ENCODE peak calls at places on chromosomes 1 and 21, in seven cellular contexts. P, O, Y, L, E, Q and T are unnamed samples.

GRCh38 chr1:151819951-151820623 is 11.5 kb downstream of the RORC start:
- DNase-seq in P (no peak), O (no peak), Y (peak), L (no peak), E (no peak), Q (no peak), T (no peak)

GRCh38 chr1:204405988-204406387 is 5.6 kb downstream of the PPP1R15B start:
- DNase-seq in P (no peak), O (no peak), Y (no peak), L (no peak), E (no peak), Q (no peak), T (no peak)

GRCh38 chr1:58652351-58653184 is 47.3 kb downstream of the MYSM1 start:
- DNase-seq in P (no peak), O (no peak), Y (peak), L (peak), E (peak), Q (peak), T (peak)

GRCh38 chr1:86419277-86419903 is 4.6 kb upstream of the CLCA2 start:
- DNase-seq in P (no peak), O (no peak), Y (no peak), L (no peak), E (peak), Q (no peak), T (peak)

GRCh38 chr1:47997289-47998200 is at the start of gene TRABD2B:
- DNase-seq in P (no peak), O (no peak), Y (peak), L (no peak), E (peak), Q (no peak), T (peak)

GRCh38 chr21:18384771-18385170 is 18.8 kb downstream of the TMPRSS15 start:
- DNase-seq in P (no peak), O (no peak), Y (no peak), L (no peak), E (no peak), Q (no peak), T (no peak)

GRCh38 chr21:32135401-32136363 is 143.2 kb downstream of the MIS18A start:
- DNase-seq in P (no peak), O (no peak), Y (no peak), L (peak), E (no peak), Q (no peak), T (no peak)

GRCh38 chr1:220370041-220370700 is 97.9 kb upstream of the RAB3GAP2 start:
- DNase-seq in P (peak), O (no peak), Y (no peak), L (peak), E (peak), Q (peak), T (peak)

GRCh38 chr1:209589863-209590262 is 6.3 kb downstream of the CAMK1G start:
- DNase-seq in P (no peak), O (no peak), Y (no peak), L (no peak), E (no peak), Q (no peak), T (no peak)

GRCh38 chr1:199522936-199523335 is 504.6 kb upstream of the NR5A2 start:
- DNase-seq in P (no peak), O (no peak), Y (no peak), L (no peak), E (no peak), Q (no peak), T (no peak)

GRCh38 chr1:230215049-230215448 is 148.0 kb downstream of the GALNT2 start:
- DNase-seq in P (no peak), O (no peak), Y (peak), L (no peak), E (peak), Q (no peak), T (peak)

GRCh38 chr1:202276920-202277319 is 64.8 kb downstream of the UBE2T start:
- DNase-seq in P (peak), O (no peak), Y (no peak), L (no peak), E (peak), Q (no peak), T (no peak)

GRCh38 chr1:94988356-94988755 is 61.4 kb upstream of the CNN3 start:
- DNase-seq in P (no peak), O (no peak), Y (no peak), L (no peak), E (no peak), Q (no peak), T (no peak)
- TF ChIP-seq CTCF in P (no peak), O (no peak), Y (no peak), L (no peak), E (no peak), Q (no peak), T (no peak)

DNA sequence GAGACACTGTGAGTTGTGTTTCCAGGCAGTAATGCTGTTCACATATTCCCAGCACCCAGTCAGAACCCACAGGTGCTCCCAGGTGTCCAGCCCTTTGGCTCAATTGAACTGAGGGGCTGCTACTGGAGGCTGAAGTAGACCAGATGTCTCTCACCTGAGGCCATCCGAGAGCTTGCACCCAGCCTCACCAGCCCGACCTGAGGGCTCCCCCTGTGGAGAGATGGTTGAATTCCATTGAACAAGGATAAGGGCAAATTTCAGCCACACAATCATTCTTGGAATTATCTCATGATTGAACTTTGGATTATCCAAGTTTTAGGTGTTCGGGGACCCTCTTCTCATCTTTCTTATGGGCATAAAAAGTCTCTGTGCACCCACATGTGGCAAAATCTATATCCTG is 52.1 kb downstream of the OBSCN start:
- DNase-seq in P (no peak), O (no peak), Y (no peak), L (no peak), E (no peak), Q (no peak), T (no peak)
- TF ChIP-seq CTCF in P (no peak), O (no peak), Y (no peak), L (no peak), E (peak), Q (peak), T (no peak)

DNA sequence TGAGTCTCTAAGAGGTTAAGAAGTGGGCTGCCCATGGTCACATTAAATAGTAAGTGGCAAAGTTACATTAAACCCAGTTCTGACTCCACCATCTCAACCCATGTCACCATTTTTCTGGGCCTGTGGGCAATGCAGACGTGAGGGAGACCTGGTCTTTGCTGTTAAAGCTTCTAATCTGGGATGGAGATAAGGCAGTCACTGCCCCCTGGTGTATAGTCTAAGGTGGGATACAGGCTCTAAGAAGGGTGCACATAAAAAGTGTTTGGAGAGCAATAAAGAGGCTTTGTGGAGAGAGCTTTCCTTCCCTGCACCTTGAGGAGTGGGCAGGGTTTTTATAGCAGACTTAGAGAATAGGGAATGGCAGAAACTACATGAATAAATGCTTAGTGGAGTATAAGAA is 141.3 kb downstream of the ROR1 start:
- DNase-seq in P (no peak), O (no peak), Y (no peak), L (no peak), E (peak), Q (no peak), T (no peak)
- TF ChIP-seq CTCF in P (peak), O (no peak), Y (no peak), L (peak), E (peak), Q (peak), T (no peak)

DNA sequence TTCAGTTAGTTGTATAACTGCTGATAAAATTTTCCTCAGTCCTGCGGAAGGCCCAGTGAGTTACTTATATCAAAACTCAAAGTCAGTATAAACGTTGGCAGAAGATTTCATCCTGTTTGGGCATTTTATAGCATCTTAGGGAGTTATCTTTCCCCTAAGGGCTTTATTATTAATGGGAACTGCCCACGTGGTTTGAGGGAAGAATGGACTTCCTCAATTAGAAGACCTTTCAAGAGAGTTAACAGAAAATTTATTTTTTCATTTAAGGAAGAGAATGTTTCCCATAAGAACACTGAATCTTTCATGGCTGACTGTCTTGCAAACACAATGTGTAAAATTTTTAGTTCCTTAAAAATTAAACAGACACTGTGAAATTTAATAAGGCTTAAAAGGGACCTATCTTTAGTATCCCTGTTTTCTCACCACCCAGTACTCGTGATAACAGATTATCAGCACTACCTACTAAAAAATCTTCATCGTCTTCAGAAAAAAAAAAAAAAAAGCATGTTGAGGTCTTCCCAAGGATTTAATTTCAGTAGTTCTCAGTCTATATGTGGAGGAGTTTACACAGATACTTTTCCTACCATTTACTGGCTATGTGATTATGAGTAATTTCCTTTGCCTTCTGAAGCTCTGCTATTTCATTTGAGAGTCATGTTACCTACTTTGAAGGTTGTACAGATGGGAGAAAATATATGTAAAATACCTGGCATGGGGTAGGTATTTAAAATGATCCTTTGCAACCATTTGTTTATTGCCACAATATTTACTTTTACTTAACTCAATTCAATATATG is 399.9 kb downstream of the NEGR1 start:
- DNase-seq in P (no peak), O (no peak), Y (no peak), L (no peak), E (no peak), Q (no peak), T (no peak)
- TF ChIP-seq CTCF in P (no peak), O (no peak), Y (no peak), L (no peak), E (no peak), Q (no peak), T (no peak)

DNA sequence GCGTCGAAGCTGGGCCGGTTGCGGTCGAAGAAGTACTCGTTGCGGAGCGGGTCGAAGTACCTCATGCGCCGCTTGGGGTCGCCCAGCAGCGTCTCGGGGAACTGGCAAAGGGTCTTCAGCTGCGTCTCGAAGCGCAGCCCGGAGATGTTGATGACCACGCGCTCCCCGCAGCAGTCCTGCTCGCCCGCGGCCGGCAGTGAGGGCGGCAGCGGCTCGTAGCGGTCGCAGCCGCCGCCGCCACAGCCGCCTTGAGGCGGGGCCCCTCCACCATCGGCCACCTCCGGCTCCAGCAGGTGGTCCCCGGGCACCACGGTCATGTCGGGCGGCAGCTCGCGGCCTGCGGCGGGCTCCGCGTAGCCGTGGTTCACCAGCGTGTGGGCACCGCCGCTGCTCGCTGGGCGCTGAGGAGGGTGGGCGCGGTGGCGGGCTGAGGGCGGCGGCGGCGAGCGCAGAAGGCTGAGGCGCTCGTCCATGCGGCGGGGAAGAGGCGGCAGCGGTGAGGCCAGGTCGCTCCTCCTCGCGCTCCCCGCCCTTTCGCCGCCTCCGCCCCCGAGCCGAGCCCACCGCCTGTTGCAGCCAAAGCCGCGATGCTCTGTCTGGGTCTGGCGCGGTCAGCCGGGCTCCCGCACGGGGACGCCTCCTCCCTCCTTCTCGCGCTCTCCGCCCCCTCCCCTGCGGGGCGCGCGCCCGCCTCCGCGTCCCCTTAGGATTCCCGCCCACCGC is at the start of gene KCNA3:
- DNase-seq in P (peak), O (no peak), Y (peak), L (no peak), E (no peak), Q (no peak), T (no peak)
- TF ChIP-seq CTCF in P (no peak), O (no peak), Y (no peak), L (no peak), E (no peak), Q (no peak), T (no peak)

DNA sequence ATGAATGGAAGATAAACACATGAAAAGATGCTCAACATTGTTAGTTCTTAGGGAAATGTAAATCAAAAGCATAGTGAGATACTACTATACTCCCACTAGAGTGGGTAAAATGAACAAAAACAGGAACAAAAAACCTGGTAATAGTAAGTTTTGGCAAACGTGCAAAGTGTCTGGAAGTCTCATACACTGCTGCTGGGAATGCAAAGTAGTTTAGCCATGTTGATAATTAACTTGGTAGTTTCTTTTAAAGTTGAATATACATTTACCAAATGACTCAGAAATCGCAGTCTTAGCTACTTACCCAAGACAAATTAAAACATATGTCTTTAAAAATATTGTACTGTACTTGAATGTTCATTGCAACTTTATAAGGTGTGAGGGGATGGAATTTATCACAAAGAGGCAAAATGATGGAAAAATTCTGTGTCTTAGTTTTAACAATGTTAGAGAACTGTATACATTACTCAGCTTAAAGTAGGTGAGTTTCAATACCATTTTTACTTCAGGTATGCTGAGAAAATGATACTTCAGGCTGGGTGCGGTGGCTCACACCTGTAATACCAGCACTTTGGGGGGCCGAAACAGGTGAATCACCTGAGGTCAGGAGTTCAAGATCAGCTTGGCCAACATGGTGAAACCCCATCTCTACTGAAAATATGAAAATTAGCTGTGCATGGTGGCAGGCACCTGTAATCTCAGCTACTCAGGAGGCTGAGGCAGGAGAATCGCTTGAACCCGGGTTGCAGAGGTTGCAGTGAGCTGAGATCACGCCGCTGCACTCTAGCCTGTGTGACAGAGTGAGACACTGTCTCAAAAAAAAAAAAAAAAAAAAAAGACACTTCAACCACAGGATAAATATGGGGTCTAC is 102.3 kb downstream of the PDE4B start:
- DNase-seq in P (no peak), O (no peak), Y (no peak), L (no peak), E (no peak), Q (no peak), T (peak)
- TF ChIP-seq CTCF in P (no peak), O (no peak), Y (no peak), L (no peak), E (no peak), Q (no peak), T (no peak)

GRCh38 chr1:162040657-162041056 is 17.0 kb upstream of the OLFML2B start:
- DNase-seq in P (no peak), O (no peak), Y (no peak), L (no peak), E (no peak), Q (no peak), T (no peak)
- TF ChIP-seq CTCF in P (peak), O (no peak), Y (no peak), L (peak), E (peak), Q (peak), T (peak)

GRCh38 chr1:22333516-22334121 is 118.0 kb upstream of the ZBTB40 start:
- DNase-seq in P (no peak), O (no peak), Y (no peak), L (no peak), E (no peak), Q (no peak), T (no peak)
- TF ChIP-seq CTCF in P (no peak), O (no peak), Y (no peak), L (no peak), E (no peak), Q (no peak), T (no peak)

DNA sequence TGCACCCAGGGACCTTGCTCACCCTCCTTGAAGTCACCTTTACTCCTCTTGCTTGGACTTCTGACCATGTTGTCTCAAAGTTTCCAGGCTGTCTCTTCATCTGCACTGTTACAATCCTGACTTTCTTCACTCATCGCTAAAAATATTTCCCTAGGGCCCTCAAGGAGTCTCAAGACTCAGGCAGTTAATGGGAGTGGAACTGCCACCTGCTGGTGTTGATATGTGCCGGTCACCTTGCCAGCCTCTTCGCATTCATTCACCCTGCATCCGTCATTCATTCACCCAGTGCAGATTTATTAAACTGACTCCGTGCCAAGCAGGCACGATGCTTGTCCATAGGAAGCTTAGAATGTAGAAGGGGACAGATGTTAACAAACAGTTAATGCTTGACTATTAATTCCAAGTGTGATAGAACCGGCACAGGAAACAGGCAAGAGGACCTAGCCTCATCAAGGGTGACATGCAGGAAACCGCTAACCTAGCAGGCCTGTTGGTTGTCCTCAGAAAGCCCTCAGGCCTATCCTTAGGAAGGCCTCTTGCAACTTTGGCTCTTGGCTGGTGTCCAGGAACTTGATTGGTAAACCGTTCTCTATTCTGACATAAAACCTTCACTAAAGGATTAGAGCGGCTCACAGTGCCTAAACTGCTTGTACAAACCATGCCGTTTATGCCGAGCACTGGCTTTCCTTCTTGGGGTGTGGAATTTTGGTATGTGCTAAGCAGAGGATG is 342.2 kb downstream of the CAMTA1 start:
- DNase-seq in P (no peak), O (no peak), Y (no peak), L (no peak), E (peak), Q (no peak), T (no peak)
- TF ChIP-seq CTCF in P (no peak), O (no peak), Y (no peak), L (no peak), E (peak), Q (no peak), T (no peak)